ENCODE peak calls at places on chromosomes 5 and 9, in four cellular contexts. O, D, U and C are unnamed samples. For H3K4me1, the result is how much of the 10 kb centered on the place peaks cover.

GRCh38 chr9:114117996-114118830 is 19.1 kb upstream of the KIF12 start:
- DNase-seq in U (no peak), O (no peak), D (no peak), C (no peak)

GRCh38 chr5:165209101-165209727 is 1703.8 kb downstream of the MAT2B start:
- DNase-seq in D (no peak), U (peak), O (peak), C (peak)

GRCh38 chr9:118782790-118783463 is 586.3 kb downstream of the BRINP1 start:
- DNase-seq in D (no peak), U (no peak), O (no peak), C (no peak)

GRCh38 chr5:33272288-33272687 is 168.5 kb upstream of the TARS1 start:
- DNase-seq in O (no peak), U (peak), D (no peak), C (peak)

GRCh38 chr5:107359033-107359915 is 311.5 kb downstream of the EFNA5 start:
- DNase-seq in U (no peak), O (no peak), D (no peak), C (peak)

GRCh38 chr5:39523821-39524220 is 99.0 kb upstream of the DAB2 start:
- DNase-seq in D (no peak), U (no peak), O (no peak), C (peak)

GRCh38 chr5:16406630-16407029 is 59.0 kb downstream of the ZNF622 start:
- DNase-seq in U (no peak), D (no peak), O (no peak), C (no peak)

GRCh38 chr9:6931913-6932312 is 174.1 kb downstream of the KDM4C start:
- DNase-seq in O (no peak), D (no peak), U (peak), C (peak)

GRCh38 chr9:133759146-133759900 is 21.2 kb upstream of the SARDH start:
- DNase-seq in O (no peak), U (no peak), D (peak), C (no peak)

GRCh38 chr9:120905794-120906248 is 20.8 kb downstream of the TRAF1 start:
- DNase-seq in D (no peak), U (no peak), O (no peak), C (no peak)

GRCh38 chr9:98915599-98915998 is 28.1 kb upstream of the COL15A1 start:
- DNase-seq in U (no peak), D (no peak), O (no peak), C (no peak)

GRCh38 chr5:177403826-177404640 is 3.6 kb upstream of the PFN3 start:
- DNase-seq in O (peak), D (peak), U (peak), C (peak)

GRCh38 chr9:132519033-132519432 is 63.4 kb upstream of the BARHL1 start:
- DNase-seq in O (no peak), D (no peak), U (no peak), C (no peak)

GRCh38 chr9:3282365-3282764 is 243.4 kb downstream of the RFX3 start:
- DNase-seq in U (no peak), O (no peak), D (no peak), C (no peak)

GRCh38 chr5:1227669-1228068 is 2.5 kb downstream of the SLC6A18 start:
- DNase-seq in U (no peak), O (no peak), D (no peak), C (peak)

GRCh38 chr5:127011961-127012644 is 18.3 kb downstream of the MARCHF3 start:
- DNase-seq in O (no peak), U (no peak), D (no peak), C (peak)

GRCh38 chr9:14346826-14347407 is 33.0 kb upstream of the NFIB start:
- DNase-seq in U (no peak), D (no peak), O (no peak), C (no peak)

GRCh38 chr9:14349141-14349817 is 35.3 kb upstream of the NFIB start:
- DNase-seq in O (peak), D (no peak), U (peak), C (no peak)

GRCh38 chr9:14347408-14348224 is 33.7 kb upstream of the NFIB start:
- DNase-seq in O (no peak), U (peak), D (peak), C (no peak)

GRCh38 chr9:14349818-14350333 is 35.9 kb upstream of the NFIB start:
- DNase-seq in D (no peak), O (no peak), U (no peak), C (no peak)

DNA sequence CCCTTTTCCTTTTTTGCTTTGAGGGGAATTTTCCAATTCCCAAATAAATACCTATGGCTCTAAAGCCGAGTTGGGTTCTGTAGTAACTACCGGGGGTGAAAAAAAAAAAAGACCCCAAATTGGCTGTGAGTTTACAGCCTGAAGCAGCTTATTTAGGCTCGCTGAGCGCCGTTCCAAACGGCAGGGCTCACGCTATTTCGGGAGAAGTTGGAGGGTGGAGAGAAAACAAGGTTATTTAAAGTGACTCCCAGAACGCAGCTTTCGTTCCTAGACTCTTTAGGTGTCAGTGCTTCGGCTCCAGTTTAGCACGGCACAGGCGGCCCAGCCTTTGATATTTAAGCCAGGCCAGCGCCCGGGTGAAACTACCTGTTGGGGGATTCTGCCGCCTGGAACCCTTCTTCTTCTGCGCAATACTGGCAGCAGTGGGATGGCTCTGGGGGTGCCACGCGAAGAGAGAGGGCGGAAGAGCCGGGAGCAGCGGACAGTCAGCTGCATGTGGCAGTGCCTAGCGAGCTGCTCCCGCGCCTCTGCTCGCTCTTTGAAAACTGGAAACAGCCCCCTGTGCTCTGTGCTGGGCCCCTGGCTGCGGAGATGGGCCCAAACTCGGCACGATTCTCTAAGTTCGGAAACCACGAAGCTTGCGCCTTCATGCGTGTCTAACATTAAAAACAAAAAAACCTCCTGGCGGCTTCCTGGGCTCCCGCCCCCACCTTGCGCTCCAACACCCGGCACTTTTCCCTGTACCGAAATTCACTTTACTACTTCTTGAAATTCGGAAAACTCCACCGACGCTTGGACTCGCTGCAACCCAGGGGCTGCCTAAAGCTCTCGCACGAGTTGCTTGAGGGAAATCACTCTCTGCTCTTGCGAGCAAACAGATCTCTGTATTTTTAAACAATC is 34.5 kb upstream of the NFIB start:
- DNase-seq in D (peak), U (peak), O (peak), C (no peak)
- H3K4me1 ChIP-seq in D (under half), U (under half), O (under half), C (under half)

DNA sequence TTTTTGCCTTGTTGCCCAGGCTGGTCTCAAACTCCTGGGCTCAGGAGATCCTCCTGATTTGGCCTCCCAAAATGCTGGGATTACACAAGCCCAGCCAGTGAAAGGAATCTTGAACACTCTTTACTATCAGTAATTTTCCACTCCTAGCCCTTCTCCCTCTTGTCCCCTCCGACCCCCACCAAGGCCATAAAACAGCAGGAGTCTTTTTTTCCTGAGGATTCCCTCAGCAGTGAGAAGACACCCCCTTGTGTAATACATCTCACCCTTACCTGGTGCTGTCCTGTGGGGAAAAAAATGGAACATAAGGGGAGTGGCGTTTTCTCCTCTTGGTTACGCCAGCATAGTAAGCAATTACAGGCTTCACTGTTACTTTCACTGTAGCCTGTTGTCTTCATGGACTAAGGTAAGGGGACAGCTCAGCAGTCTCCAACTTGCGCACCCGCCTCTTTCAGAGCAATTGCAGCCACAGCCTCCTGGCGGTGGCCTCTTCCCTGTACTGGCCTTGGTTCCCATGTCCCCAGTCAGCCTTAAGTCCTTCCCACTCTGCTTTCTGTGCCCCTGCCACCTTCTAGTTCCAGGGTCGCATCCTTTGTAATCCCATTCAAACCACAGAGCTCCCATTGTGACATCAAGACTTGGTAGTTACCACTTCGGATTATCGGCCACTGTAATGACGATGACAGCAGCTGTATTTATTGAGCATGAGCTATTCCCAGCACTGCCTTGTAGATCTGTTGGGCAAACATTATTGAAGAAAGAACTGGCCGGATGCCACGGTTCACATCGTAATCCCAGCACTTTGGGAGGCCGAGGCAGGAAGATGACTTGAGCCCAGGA is 10.0 kb downstream of the NAIF1 start:
- DNase-seq in U (no peak), D (peak), O (no peak), C (peak)
- H4K91ac ChIP-seq in U (peak), D (no peak), O (no peak), C (no peak)

DNA sequence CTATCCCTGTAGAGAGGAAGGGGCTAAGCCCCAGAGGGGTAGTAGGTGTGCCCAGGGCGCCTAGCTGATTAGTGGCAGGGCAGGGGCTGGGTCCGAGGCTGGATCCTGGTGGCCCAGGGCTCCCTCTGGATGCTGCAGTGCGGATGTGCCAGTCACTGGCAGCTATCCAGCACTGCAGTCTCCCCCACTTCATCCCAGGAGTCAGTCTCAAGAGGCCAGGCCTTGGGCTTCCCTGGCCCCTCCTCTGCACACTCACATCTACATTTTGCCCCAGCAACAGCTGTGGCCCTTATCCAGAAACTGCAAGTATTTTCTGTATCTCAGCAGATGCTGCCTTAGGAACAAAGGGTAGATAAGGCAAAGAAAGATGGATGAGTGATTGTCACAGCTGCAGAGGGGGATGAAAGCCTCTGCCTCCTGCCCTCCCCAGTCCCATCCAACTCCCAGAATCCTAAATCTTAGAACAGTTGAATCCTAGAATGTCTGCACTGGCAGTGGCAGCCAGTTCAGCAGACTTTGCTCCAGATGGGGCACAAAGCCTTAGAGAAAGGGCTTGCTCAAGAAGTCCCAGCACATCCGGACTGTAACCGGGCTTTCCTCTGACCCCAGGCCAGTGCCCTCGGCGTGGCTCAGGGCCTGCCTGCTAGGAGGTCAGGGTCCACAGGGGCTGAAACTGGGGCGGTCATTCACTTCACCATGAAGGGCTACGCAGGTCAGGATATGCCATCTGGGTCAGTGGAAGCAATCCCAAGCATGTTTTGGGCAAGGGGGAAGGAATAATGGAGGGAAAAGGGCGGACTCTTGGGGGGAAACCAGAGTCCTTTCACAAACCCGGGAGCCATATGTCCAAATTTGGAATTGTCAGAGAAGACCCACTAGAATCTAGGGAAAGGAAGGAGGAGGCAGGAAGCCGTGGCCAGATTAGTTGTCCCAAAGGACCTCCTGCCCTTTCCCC is 1.5 kb downstream of the ANXA6 start:
- DNase-seq in O (no peak), D (no peak), U (no peak), C (peak)
- H3K4me1 ChIP-seq in O (under half), D (under half), U (under half), C (under half)

DNA sequence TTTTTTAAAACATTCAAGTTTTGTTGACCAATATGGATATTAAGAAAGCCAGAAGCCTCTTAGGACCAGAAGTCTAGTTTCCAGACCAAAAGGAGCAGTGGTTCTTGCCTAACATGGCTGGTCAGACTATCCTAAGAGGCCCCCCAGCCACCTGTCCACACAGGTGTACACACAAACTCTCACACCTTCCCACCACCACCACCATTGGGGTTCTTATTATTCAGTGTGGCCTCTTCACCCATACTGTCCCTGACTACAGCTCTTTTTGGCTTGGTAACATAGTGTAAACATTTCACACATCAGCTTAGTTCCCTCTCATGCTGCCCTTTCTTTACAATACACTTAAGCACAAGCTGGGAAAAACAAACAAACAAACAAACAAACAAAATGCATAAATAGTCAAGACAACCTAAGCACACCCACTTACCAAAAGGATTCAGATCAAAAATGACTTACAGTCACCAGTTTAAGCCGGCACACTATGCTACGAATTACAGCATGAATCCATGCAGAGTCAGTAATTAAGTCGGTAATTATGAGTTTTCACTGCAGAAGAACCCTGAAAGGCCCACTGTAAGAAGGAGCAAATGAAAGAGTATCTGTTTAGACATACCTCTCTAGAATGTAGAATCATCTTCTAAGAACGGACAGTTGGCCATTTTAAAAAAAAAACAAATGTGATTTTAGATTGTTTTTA is 9.5 kb downstream of the LHFPL2 start:
- DNase-seq in O (no peak), U (no peak), D (no peak), C (no peak)
- H4K91ac ChIP-seq in O (no peak), U (peak), D (no peak), C (peak)

GRCh38 chr9:83387401-83388185 is 150.6 kb downstream of the FRMD3 start:
- DNase-seq in U (no peak), O (no peak), D (no peak), C (no peak)

GRCh38 chr9:83382421-83382820 is 155.8 kb downstream of the FRMD3 start:
- DNase-seq in O (no peak), D (no peak), U (no peak), C (no peak)

GRCh38 chr9:83383034-83383433 is 155.2 kb downstream of the FRMD3 start:
- DNase-seq in U (no peak), O (no peak), D (no peak), C (no peak)

GRCh38 chr9:83384214-83384613 is 154.0 kb downstream of the FRMD3 start:
- DNase-seq in D (no peak), U (no peak), O (no peak), C (no peak)

GRCh38 chr9:83385317-83385716 is 152.9 kb downstream of the FRMD3 start:
- DNase-seq in O (no peak), U (no peak), D (no peak), C (no peak)
- H3K4me1 ChIP-seq in O (under half), U (under half), D (under half), C (under half)